ENCODE peak calls at places on chromosomes 7 and 10, in ten cellular contexts. G is tibial nerve; C is pancreas; Q is CD4-positive, CD25-positive, alpha-beta regulatory T cell; P is endothelial cell of umbilical vein; N is heart right ventricle; Z is SK-N-SH; F is adrenal gland; B is CD4-positive, alpha-beta T cell; J is HepG2. S is an unnamed sample. For H3K9me3, the result is how much of the 10 kb centered on the place peaks cover.

GRCh38 chr7:152158801-152159587 is 133.5 kb downstream of the GALNT11 start:
- DNase-seq in G (no peak), C (no peak), Q (no peak), P (no peak), N (no peak), Z (no peak), F (no peak), B (no peak), J (no peak), S (no peak)

GRCh38 chr10:113754768-113755167 is 3.3 kb downstream of the PLEKHS1 start:
- DNase-seq in G (no peak), C (no peak), Q (no peak), P (no peak), N (no peak), Z (no peak), F (no peak), B (no peak), J (no peak), S (no peak)

GRCh38 chr7:30074422-30075030 is 46.3 kb downstream of the PLEKHA8 start:
- DNase-seq in G (no peak), C (no peak), Q (peak), P (peak), N (no peak), Z (peak), F (no peak), B (no peak), J (peak), S (peak)

GRCh38 chr7:81159402-81159801 is 240.6 kb upstream of the SEMA3C start:
- DNase-seq in G (no peak), C (no peak), Q (no peak), P (no peak), N (no peak), Z (peak), F (no peak), B (no peak), J (peak), S (no peak)

GRCh38 chr7:51639661-51640340 is 323.2 kb upstream of the COBL start:
- DNase-seq in G (no peak), C (no peak), Q (no peak), P (no peak), N (no peak), Z (no peak), F (peak), B (no peak), J (no peak), S (no peak)

GRCh38 chr7:41245916-41246315 is 457.0 kb downstream of the INHBA start:
- DNase-seq in G (no peak), C (no peak), Q (no peak), P (no peak), N (no peak), Z (no peak), F (no peak), B (no peak), J (no peak), S (no peak)

GRCh38 chr7:93620057-93620456 is 45.5 kb upstream of the CALCR start:
- DNase-seq in G (no peak), C (no peak), Q (no peak), P (no peak), N (no peak), Z (no peak), F (no peak), B (no peak), J (no peak), S (no peak)

GRCh38 chr7:2157473-2158279 is 75.1 kb downstream of the MAD1L1 start:
- DNase-seq in G (peak), C (peak), Q (no peak), P (peak), N (peak), Z (no peak), F (no peak), B (no peak), J (no peak), S (no peak)

GRCh38 chr10:3761916-3762708 is 22.9 kb downstream of the KLF6 start:
- DNase-seq in G (no peak), C (no peak), Q (no peak), P (no peak), N (no peak), Z (no peak), F (no peak), B (no peak), J (peak), S (no peak)

GRCh38 chr10:98340261-98340675 is 72.3 kb upstream of the LOXL4 start:
- DNase-seq in G (no peak), C (no peak), Q (no peak), P (no peak), N (peak), Z (no peak), F (no peak), B (no peak), J (no peak), S (no peak)

GRCh38 chr10:98337484-98337883 is 69.5 kb upstream of the LOXL4 start:
- DNase-seq in G (no peak), C (no peak), Q (no peak), P (no peak), N (no peak), Z (no peak), F (no peak), B (no peak), J (no peak), S (no peak)

GRCh38 chr10:98338318-98338717 is 70.3 kb upstream of the LOXL4 start:
- DNase-seq in G (no peak), C (no peak), Q (no peak), P (no peak), N (no peak), Z (no peak), F (no peak), B (no peak), J (no peak), S (no peak)

GRCh38 chr10:98339790-98340189 is 71.8 kb upstream of the LOXL4 start:
- DNase-seq in G (no peak), C (no peak), Q (no peak), P (no peak), N (no peak), Z (no peak), F (no peak), B (no peak), J (no peak), S (no peak)

DNA sequence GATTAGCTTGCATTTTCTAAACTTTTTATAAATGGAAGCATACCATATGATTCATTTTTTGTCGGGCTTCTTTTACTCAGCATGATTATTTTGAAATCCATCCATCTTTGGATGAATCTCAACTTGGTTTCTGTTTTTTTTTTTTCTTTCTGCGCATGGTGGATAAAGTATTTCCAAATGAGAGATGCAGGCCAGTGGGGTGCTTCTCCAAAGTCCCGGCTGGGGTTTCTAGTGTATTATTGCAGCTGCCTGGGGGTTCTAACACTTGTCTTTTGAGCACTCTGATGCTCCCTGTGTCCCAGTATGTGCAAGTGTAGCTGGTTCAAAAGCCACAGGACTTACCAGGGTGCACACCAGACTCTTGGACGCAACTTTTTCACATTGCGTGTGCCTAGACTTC is 70.9 kb upstream of the LOXL4 start:
- DNase-seq in G (no peak), C (no peak), Q (no peak), P (no peak), N (no peak), Z (no peak), F (no peak), B (no peak), J (no peak), S (no peak)
- H3K9me3 ChIP-seq in G (under half), C (under half), Q (under half), P (under half), N (under half), Z (under half), F (under half), B (under half), J (under half), S (under half)

DNA sequence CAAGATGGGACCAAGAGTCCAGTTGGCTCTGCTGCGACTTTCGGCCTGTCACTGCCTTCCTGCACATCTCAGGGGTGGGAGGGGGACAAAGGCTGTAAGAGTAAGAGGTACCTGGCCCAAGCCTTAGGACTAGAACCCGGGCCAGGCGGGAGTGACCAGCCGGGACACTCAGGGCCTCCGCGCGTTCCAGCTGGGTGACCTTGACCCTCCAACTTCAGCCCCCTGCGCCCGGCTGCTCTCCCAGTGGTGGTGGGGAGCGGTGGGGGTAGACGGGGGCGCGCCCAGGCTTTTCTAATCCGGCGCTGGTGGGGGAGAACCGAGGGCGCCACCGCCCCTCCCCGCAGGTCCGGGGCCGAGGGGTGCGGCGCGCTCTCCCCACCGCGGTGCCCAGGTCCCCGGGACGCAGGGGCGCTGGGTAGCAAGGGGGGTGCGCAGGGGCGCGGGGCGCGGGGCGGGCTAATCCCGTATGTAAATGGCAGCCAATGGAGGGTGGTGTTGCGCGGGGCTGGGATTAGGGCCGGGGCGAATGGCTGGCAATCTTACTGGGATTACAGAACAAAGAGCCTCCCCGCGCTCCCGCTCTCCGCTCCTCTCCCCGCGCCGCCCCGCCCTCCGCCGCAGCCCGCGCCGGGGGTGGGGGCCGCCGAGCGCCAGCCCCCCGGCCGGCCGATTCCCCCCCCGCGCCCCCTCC is at the start of gene GTF2IRD1:
- DNase-seq in G (peak), C (peak), Q (peak), P (peak), N (peak), Z (peak), F (peak), B (peak), J (peak), S (peak)
- H3K27ac ChIP-seq in G (peak), C (peak), Q (peak), P (peak), N (peak), Z (peak), F (peak), B (peak), J (peak), S (peak)

GRCh38 chr10:98125940-98126631 is 8.4 kb upstream of the R3HCC1L start:
- DNase-seq in G (no peak), C (no peak), Q (no peak), P (no peak), N (no peak), Z (no peak), F (no peak), B (no peak), J (no peak), S (no peak)
- H3K9me3 ChIP-seq in G (under half), C (under half), Q (under half), P (under half), N (under half), Z (under half), F (under half), B (under half), J (under half), S (under half)

GRCh38 chr10:45368181-45368580 is 5.8 kb upstream of the ALOX5 start:
- DNase-seq in G (no peak), C (no peak), Q (no peak), P (no peak), N (no peak), Z (no peak), F (no peak), B (no peak), J (no peak), S (no peak)
- H3K27ac ChIP-seq in G (no peak), C (no peak), Q (no peak), P (no peak), N (no peak), Z (no peak), F (no peak), B (no peak), J (no peak), S (no peak)

GRCh38 chr10:1464866-1465265 is 272.5 kb downstream of the ADARB2 start:
- DNase-seq in G (no peak), C (no peak), Q (no peak), P (no peak), N (no peak), Z (no peak), F (no peak), B (no peak), J (no peak), S (no peak)
- H3K9me3 ChIP-seq in G (under half), C (under half), Q (under half), P (under half), N (under half), Z (under half), F (under half), B (under half), J (under half), S (under half)

GRCh38 chr10:61742812-61743211 is 80.1 kb downstream of the CABCOCO1 start:
- DNase-seq in G (no peak), C (no peak), Q (no peak), P (no peak), N (no peak), Z (no peak), F (no peak), B (no peak), J (no peak), S (no peak)
- H3K27ac ChIP-seq in G (no peak), C (no peak), Q (no peak), P (no peak), N (no peak), Z (no peak), F (no peak), B (no peak), J (no peak), S (no peak)

GRCh38 chr10:133107442-133107841 is 19.7 kb downstream of the ADGRA1 start:
- DNase-seq in G (no peak), C (no peak), Q (no peak), P (no peak), N (no peak), Z (no peak), F (no peak), B (no peak), J (no peak), S (no peak)

GRCh38 chr10:133113847-133114246 is 26.1 kb downstream of the ADGRA1 start:
- DNase-seq in G (no peak), C (no peak), Q (no peak), P (no peak), N (no peak), Z (no peak), F (no peak), B (no peak), J (no peak), S (no peak)

GRCh38 chr10:133113146-133113830 is 25.6 kb downstream of the ADGRA1 start:
- DNase-seq in G (no peak), C (no peak), Q (no peak), P (no peak), N (no peak), Z (no peak), F (no peak), B (no peak), J (no peak), S (no peak)

GRCh38 chr10:133109736-133110532 is 22.2 kb downstream of the ADGRA1 start:
- DNase-seq in G (no peak), C (peak), Q (no peak), P (peak), N (peak), Z (no peak), F (no peak), B (no peak), J (no peak), S (no peak)

DNA sequence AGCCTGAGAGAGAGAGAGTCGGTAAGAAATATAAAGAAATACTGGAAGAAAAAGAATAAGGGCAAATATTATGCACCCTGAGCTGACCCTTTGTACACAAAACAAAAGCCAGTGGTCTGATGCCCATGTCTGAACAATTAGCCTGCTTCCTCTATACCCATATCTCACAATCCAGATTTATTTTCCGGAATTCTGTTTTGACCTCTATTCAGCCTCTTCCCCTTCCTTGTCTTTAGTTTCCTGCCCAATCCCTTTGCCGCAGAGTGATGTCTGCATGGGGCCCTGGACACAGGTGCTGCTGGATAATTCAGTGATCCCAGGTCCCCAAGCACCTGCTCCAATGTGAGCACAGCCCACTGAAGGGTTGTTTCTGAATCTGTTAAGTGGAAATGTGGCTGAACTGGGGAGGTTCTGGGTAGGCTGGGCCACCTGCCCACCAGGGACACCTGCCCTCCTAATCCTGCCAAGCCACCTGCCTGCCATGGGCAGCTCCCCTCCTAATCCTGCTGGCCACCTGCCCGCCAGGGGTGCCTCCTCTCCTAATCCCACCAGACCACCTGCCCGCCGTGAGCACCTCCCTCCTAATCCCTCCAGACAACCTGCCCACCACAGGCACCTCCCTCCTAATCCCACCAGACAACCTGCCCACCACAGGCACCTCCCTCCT is 23.0 kb downstream of the ADGRA1 start:
- DNase-seq in G (no peak), C (no peak), Q (no peak), P (peak), N (no peak), Z (no peak), F (no peak), B (no peak), J (no peak), S (no peak)
- H3K9me3 ChIP-seq in G (under half), C (under half), Q (under half), P (under half), N (under half), Z (under half), F (under half), B (under half), J (under half), S (under half)

GRCh38 chr7:66768865-66769832 is 28.6 kb downstream of the RABGEF1 start:
- DNase-seq in G (no peak), C (no peak), Q (no peak), P (no peak), N (no peak), Z (no peak), F (no peak), B (no peak), J (no peak), S (no peak)
- H3K27ac ChIP-seq in G (no peak), C (peak), Q (no peak), P (no peak), N (no peak), Z (peak), F (no peak), B (no peak), J (no peak), S (no peak)